ENCODE peak calls at places on chromosomes 6 and 20, in eight cellular contexts. H is adrenal gland, S is NB4, I is heart right ventricle, J is body of pancreas, O is K562, Z is choroid plexus epithelial cell, E is osteoblast. X is an unnamed sample.

GRCh38 chr20:688809-689208 is 13.2 kb upstream of the SCRT2 start:
- DNase-seq in S (no peak), Z (peak; percentile 4), J (peak; percentile 37), I (no peak), H (peak; percentile 39), E (peak; percentile 76), O (peak; percentile 26), X (peak; percentile 15)

GRCh38 chr6:32882879-32883250 is 28.9 kb downstream of the PSMB9 start:
- DNase-seq in J (no peak), E (peak; percentile 92), I (no peak), O (no peak), Z (peak; percentile 30), S (no peak), H (no peak), X (peak; percentile 86)

GRCh38 chr6:142700032-142700431 is 244.9 kb downstream of the HIVEP2 start:
- DNase-seq in Z (no peak), H (no peak), I (no peak), J (no peak), O (no peak), E (no peak), S (peak; percentile 31), X (no peak)

GRCh38 chr6:40286027-40286426 is 301.1 kb downstream of the LRFN2 start:
- DNase-seq in S (no peak), O (no peak), E (no peak), J (no peak), I (no peak), H (no peak), Z (no peak), X (no peak)

GRCh38 chr6:131628726-131629125 is 684 bp upstream of the MED23 start:
- DNase-seq in I (no peak), J (no peak), S (peak; percentile 8), Z (no peak), H (no peak), O (no peak), E (no peak), X (peak; percentile 13)

GRCh38 chr6:155432293-155432692 is 23.3 kb downstream of the NOX3 start:
- DNase-seq in S (no peak), O (no peak), Z (no peak), J (no peak), H (no peak), I (no peak), E (no peak), X (peak; percentile 60)

GRCh38 chr20:1803216-1804128 is 91.7 kb upstream of the SIRPA start:
- DNase-seq in S (peak; percentile 97), J (no peak), I (peak; percentile 66), H (peak; percentile 69), O (no peak), E (peak; percentile 82), Z (peak; percentile 69), X (peak; percentile 54)

GRCh38 chr6:130577178-130577919 is 211.5 kb downstream of the TMEM200A start:
- DNase-seq in S (no peak), J (no peak), Z (no peak), H (no peak), O (no peak), E (no peak), I (no peak), X (no peak)

GRCh38 chr6:10567256-10568041 is 46.3 kb downstream of the GCNT2 start:
- DNase-seq in I (no peak), H (no peak), J (no peak), E (no peak), Z (no peak), S (no peak), O (no peak), X (no peak)

GRCh38 chr6:403659-404655 is 12.4 kb downstream of the IRF4 start:
- DNase-seq in H (no peak), I (no peak), S (no peak), Z (no peak), E (no peak), O (no peak), J (no peak), X (no peak)

GRCh38 chr20:2696646-2697045 is 4.1 kb downstream of the EBF4 start:
- DNase-seq in O (no peak), Z (no peak), S (no peak), E (peak; percentile 45), I (no peak), H (peak; percentile 10), J (no peak), X (no peak)

GRCh38 chr6:151452750-151453427 is 963 bp upstream of the RMND1 start:
- DNase-seq in H (peak; percentile 53), J (peak; percentile 25), S (peak; percentile 42), Z (peak; percentile 47), O (no peak), E (peak; percentile 77), I (peak; percentile 25), X (peak; percentile 33)

GRCh38 chr6:26327450-26328264 is 37.3 kb upstream of the BTN3A2 start:
- DNase-seq in O (peak; percentile 43), J (no peak), H (no peak), S (peak; percentile 80), E (no peak), Z (peak; percentile 78), I (no peak), X (peak; percentile 82)

GRCh38 chr20:32918751-32919150 is 60.0 kb downstream of the EFCAB8 start:
- DNase-seq in Z (no peak), S (no peak), O (no peak), I (no peak), H (no peak), E (no peak), J (no peak), X (no peak)

DNA sequence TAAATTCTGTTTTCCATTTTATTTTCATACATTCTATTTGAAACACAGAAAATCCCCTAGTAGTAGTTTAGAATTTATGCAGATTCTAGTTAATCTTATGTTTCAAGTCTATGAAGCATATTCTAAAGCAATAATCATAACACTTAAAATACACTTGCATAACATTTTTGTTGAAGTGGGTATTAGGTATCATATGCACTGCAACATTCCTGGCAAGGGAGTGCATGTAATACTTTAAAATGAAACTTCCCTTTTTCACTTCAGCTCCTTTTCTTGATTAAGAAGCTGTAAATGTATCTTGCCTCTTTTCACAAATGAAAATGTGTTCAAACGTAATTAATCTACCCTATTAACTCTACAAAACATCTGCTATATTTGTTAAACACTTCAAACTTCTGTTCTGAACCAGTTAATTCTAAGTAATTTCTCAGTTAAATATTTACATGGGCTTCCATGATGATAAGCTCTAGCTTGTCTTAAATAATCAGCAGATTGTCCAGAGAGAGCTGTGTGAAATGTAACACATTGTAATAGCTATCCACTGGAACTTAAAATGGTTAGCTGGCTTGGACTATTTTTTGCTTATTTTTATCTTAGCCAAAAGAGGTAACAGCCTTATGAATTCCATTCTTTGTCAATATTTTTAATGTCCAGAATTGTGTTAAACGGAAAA is 192.8 kb downstream of the COL19A1 start:
- DNase-seq in H (no peak), E (no peak), O (no peak), J (no peak), Z (no peak), S (peak; percentile 4), I (no peak), X (no peak)
- H3K4me3 ChIP-seq in H (no peak overlapping the region), E (no peak overlapping the region), O (no peak overlapping the region), J (no peak overlapping the region), Z (no peak overlapping the region), S (no peak overlapping the region), I (no peak overlapping the region), X (no peak overlapping the region)

DNA sequence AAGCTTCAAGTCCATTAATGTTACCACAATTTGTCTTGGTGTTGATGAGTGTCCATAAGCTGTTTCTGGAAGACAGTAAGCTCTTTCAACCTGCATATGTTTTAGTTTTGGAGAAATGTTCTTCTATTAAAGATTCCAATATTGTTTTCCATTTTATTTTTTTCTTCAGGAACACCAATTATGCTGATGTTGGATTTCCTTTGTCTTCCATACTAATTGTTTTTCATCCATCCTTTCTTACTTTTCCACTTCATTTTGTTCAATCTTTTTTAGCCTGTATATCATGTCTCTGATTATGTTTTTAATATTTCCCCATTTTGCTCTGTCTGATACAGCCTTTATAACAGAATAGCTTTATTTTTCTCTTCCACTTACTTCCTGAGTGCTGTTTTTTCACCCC is 21.9 kb downstream of the SLC13A3 start:
- DNase-seq in S (no peak), I (no peak), O (no peak), H (no peak), J (no peak), Z (no peak), E (no peak), X (no peak)
- TF ChIP-seq CTCF in S (no peak), I (no peak), O (no peak), H (no peak), J (no peak), Z (no peak), E (no peak), X (no peak)

GRCh38 chr20:63958471-63958870 is 2.3 kb upstream of the UCKL1 start:
- DNase-seq in H (no peak), J (no peak), S (no peak), O (no peak), E (no peak), Z (no peak), I (no peak), X (no peak)

GRCh38 chr20:63958964-63959698 is 2.9 kb upstream of the UCKL1 start:
- DNase-seq in I (no peak), Z (no peak), J (no peak), H (no peak), S (peak; percentile 43), O (no peak), E (no peak), X (no peak)

GRCh38 chr20:63957004-63957689 is 931 bp upstream of the UCKL1 start:
- DNase-seq in J (peak; percentile 68), S (peak; percentile 92), H (peak; percentile 74), E (peak; percentile 98), Z (peak; percentile 75), O (peak; percentile 79), I (peak; percentile 69), X (peak; percentile 60)

GRCh38 chr20:63956664-63957003 is 418 bp upstream of the UCKL1 start:
- DNase-seq in S (no peak), H (no peak), O (no peak), J (no peak), I (no peak), Z (no peak), E (no peak), X (no peak)

GRCh38 chr20:63957690-63958441 is 1.6 kb upstream of the UCKL1 start:
- DNase-seq in E (no peak), S (peak; percentile 95), H (no peak), I (no peak), Z (no peak), O (peak; percentile 74), J (peak; percentile 62), X (peak; percentile 65)
- H3K4me3 ChIP-seq in E (peak overlapping the region; percentile 72), S (peak overlapping the region; percentile 64), H (no peak overlapping the region), I (no peak overlapping the region), Z (no peak overlapping the region), O (peak overlapping the region; percentile 99), J (no peak overlapping the region), X (no peak overlapping the region)

GRCh38 chr20:63622096-63622495 is 4.8 kb downstream of the GMEB2 start:
- DNase-seq in H (no peak), J (no peak), O (no peak), I (no peak), Z (peak; percentile 50), S (no peak), E (no peak), X (no peak)

GRCh38 chr20:63619086-63619485 is 7.8 kb downstream of the GMEB2 start:
- DNase-seq in J (no peak), Z (no peak), O (no peak), E (no peak), S (no peak), H (no peak), I (no peak), X (no peak)

GRCh38 chr20:63622732-63623131 is 4.2 kb downstream of the GMEB2 start:
- DNase-seq in E (peak; percentile 34), O (no peak), H (no peak), S (no peak), I (no peak), J (no peak), Z (no peak), X (no peak)

GRCh38 chr20:63619505-63619904 is 7.4 kb downstream of the GMEB2 start:
- DNase-seq in O (no peak), S (no peak), E (no peak), J (no peak), I (no peak), H (no peak), Z (no peak), X (no peak)

GRCh38 chr20:63620991-63621390 is 5.9 kb downstream of the GMEB2 start:
- DNase-seq in Z (no peak), E (no peak), H (no peak), J (no peak), O (no peak), S (no peak), I (no peak), X (no peak)
- TF ChIP-seq CTCF in Z (no peak), E (no peak), H (no peak), J (no peak), O (no peak), S (no peak), I (no peak), X (no peak)

X was measured in fibroblast of mammary gland.